ENCODE peak calls at places on chromosomes 5 and 9, in seven cellular contexts. Z is stimulated activated CD4-positive, alpha-beta T cell treated with anti-CD3 and anti-CD28 coated beads, Interleukin-4, amount 100 ng/mL, for 4 hours; F is spleen; Y is stimulated activated naive CD8-positive, alpha-beta T cell treated with anti-CD3 and anti-CD28 coated beads, Interleukin-15, Interleukin-2, amounts not matched to agents 100 U/mL and 50 U/mL, for 24 hours; R is HEK293T; W is fibroblast of lung; U is CD8-positive, alpha-beta memory T cell. S is an unnamed sample.

GRCh38 chr5:13378073-13378472 is 566.4 kb downstream of the DNAH5 start:
- DNase-seq in F (no peak), R (no peak), U (no peak), W (peak; percentile 65), Y (no peak), Z (no peak), S (no peak)

GRCh38 chr9:87337335-87338074 is 160.2 kb upstream of the DAPK1 start:
- DNase-seq in U (no peak), Y (no peak), Z (no peak), F (no peak), W (peak; percentile 65), R (no peak), S (peak; percentile 76)

GRCh38 chr5:160380041-160380440 is 9.6 kb upstream of the C1QTNF2 start:
- DNase-seq in F (no peak), U (no peak), Y (no peak), R (no peak), Z (no peak), W (no peak), S (no peak)

GRCh38 chr9:83401328-83401895 is 136.8 kb downstream of the FRMD3 start:
- DNase-seq in F (no peak), Y (no peak), W (no peak), R (no peak), U (no peak), Z (no peak), S (no peak)

GRCh38 chr9:99249619-99250018 is 27.5 kb downstream of the SEC61B start:
- DNase-seq in Z (no peak), W (peak; percentile 20), Y (peak; percentile 40), F (no peak), U (no peak), R (no peak), S (no peak)

GRCh38 chr5:50666261-50667078 is at the start of gene PARP8:
- DNase-seq in R (peak; percentile 31), W (peak; percentile 36), Y (peak; percentile 63), F (peak; percentile 92), Z (peak; percentile 37), U (peak; percentile 52), S (peak; percentile 86)

GRCh38 chr9:65409471-65409980 is 124.5 kb upstream of the FOXD4L5 start:
- DNase-seq in R (no peak), Z (no peak), Y (no peak), W (no peak), U (no peak), F (peak; percentile 47), S (no peak)

GRCh38 chr5:115069087-115069968 is 100.4 kb downstream of the TRIM36 start:
- DNase-seq in U (no peak), W (peak; percentile 45), R (peak; percentile 47), Y (no peak), F (no peak), Z (no peak), S (peak; percentile 87)

GRCh38 chr9:23771746-23772145 is 54.3 kb downstream of the ELAVL2 start:
- DNase-seq in W (peak; percentile 31), R (no peak), F (no peak), Z (no peak), Y (no peak), U (no peak), S (no peak)

GRCh38 chr5:59142927-59143326 is 560.1 kb downstream of the RAB3C start:
- DNase-seq in Y (no peak), W (no peak), R (no peak), Z (no peak), U (no peak), F (no peak), S (no peak)

GRCh38 chr5:116674881-116675627 is 100.4 kb upstream of the SEMA6A start:
- DNase-seq in W (no peak), F (no peak), R (no peak), Y (no peak), Z (no peak), U (no peak), S (no peak)

GRCh38 chr5:132760043-132760420 is 12.8 kb downstream of the CCNI2 start:
- DNase-seq in R (no peak), U (no peak), Y (no peak), F (no peak), Z (no peak), W (no peak), S (no peak)

GRCh38 chr9:69036319-69036718 is 767 bp downstream of the FXN start:
- DNase-seq in Y (peak; percentile 35), R (no peak), F (no peak), Z (peak; percentile 17), U (peak; percentile 20), W (no peak), S (no peak)

GRCh38 chr5:169300468-169301385 is at the start of gene SLIT3:
- DNase-seq in W (peak; percentile 88), F (peak; percentile 78), Z (no peak), Y (no peak), U (no peak), R (peak; percentile 89), S (peak; percentile 96)

GRCh38 chr5:101977729-101978345 is 318.2 kb downstream of the SLCO4C1 start:
- DNase-seq in U (no peak), W (peak; percentile 52), R (peak; percentile 37), F (no peak), Y (no peak), Z (no peak), S (peak; percentile 80)

GRCh38 chr5:177966009-177966838 is 29.8 kb downstream of the PROP1 start:
- DNase-seq in F (peak; percentile 41), Y (no peak), Z (no peak), W (no peak), U (no peak), R (no peak), S (peak; percentile 17)

GRCh38 chr5:73093943-73094342 is 26.4 kb upstream of the TMEM171 start:
- DNase-seq in Z (no peak), F (no peak), W (peak; percentile 82), Y (no peak), U (no peak), R (no peak), S (no peak)

GRCh38 chr9:76395381-76395780 is 1.2 kb upstream of the RFK start:
- DNase-seq in F (peak; percentile 78), W (no peak), Y (no peak), U (no peak), Z (no peak), R (no peak), S (peak; percentile 18)

GRCh38 chr9:97689401-97689800 is 7.7 kb downstream of the XPA start:
- DNase-seq in R (no peak), Y (no peak), F (no peak), U (no peak), Z (no peak), W (peak; percentile 56), S (no peak)

GRCh38 chr9:130263601-130264413 is 1.8 kb upstream of the HMCN2 start:
- DNase-seq in F (peak; percentile 43), R (no peak), U (no peak), W (peak; percentile 33), Y (no peak), Z (no peak), S (no peak)

GRCh38 chr5:54263447-54263846 is 46.9 kb downstream of the ARL15 start:
- DNase-seq in U (no peak), R (no peak), Z (no peak), F (no peak), Y (no peak), W (no peak), S (no peak)

GRCh38 chr9:85212887-85213286 is 528.9 kb downstream of the AGTPBP1 start:
- DNase-seq in F (no peak), Y (peak; percentile 10), Z (no peak), R (no peak), U (no peak), W (peak; percentile 98), S (no peak)

GRCh38 chr5:116876240-116876840 is 301.7 kb upstream of the SEMA6A start:
- DNase-seq in F (no peak), Y (no peak), U (no peak), W (no peak), Z (no peak), R (no peak), S (no peak)

GRCh38 chr5:9335754-9336495 is 209.9 kb downstream of the SEMA5A start:
- DNase-seq in Y (no peak), U (no peak), Z (no peak), W (no peak), F (no peak), R (no peak), S (no peak)

GRCh38 chr9:99491408-99492259 is 269.6 kb downstream of the SEC61B start:
- DNase-seq in Z (no peak), W (peak; percentile 11), R (no peak), F (no peak), Y (no peak), U (no peak), S (peak; percentile 50)

GRCh38 chr5:151164687-151165392 is 7.3 kb upstream of the ANXA6 start:
- DNase-seq in Z (peak; percentile 66), W (peak; percentile 58), R (peak; percentile 73), U (peak; percentile 70), F (peak; percentile 85), Y (peak; percentile 79), S (peak; percentile 91)

GRCh38 chr5:170523129-170523497 is 19.3 kb downstream of the KCNIP1 start:
- DNase-seq in W (peak; percentile 29), Z (no peak), R (no peak), Y (no peak), U (no peak), F (no peak), S (peak; percentile 51)

GRCh38 chr5:122880749-122881148 is 35.3 kb downstream of the SNX24 start:
- DNase-seq in R (no peak), Z (no peak), W (peak; percentile 67), Y (no peak), U (no peak), F (no peak), S (no peak)

GRCh38 chr9:32587901-32588300 is 14.9 kb upstream of the NDUFB6 start:
- DNase-seq in R (no peak), F (no peak), Y (peak; percentile 10), U (no peak), W (peak; percentile 82), Z (no peak), S (no peak)

GRCh38 chr5:78245126-78245525 is 49.4 kb downstream of the AP3B1 start:
- DNase-seq in R (no peak), Z (no peak), F (no peak), W (no peak), U (no peak), Y (no peak), S (no peak)

S was measured in left kidney.